ENCODE peak calls at places on chromosomes 11 and 22, in four cellular contexts. One of them, this sample, is unnamed. For H3K9me3, the result is how much of the 10 kb centered on the place peaks cover.

GRCh38 chr11:126538071-126538470 is 182.6 kb downstream of the ST3GAL4 start:
- DNase-seq in naive thymus-derived CD4-positive, alpha-beta T cell: no peak
- DNase-seq in HepG2: no peak
- DNase-seq in lower lobe of right lung: no peak
- DNase-seq in this sample: no peak

GRCh38 chr11:17988465-17988864 is 24.4 kb downstream of the SERGEF start:
- DNase-seq in naive thymus-derived CD4-positive, alpha-beta T cell: no peak
- DNase-seq in HepG2: no peak
- DNase-seq in lower lobe of right lung: no peak
- DNase-seq in this sample: no peak

GRCh38 chr22:46422896-46423295 is 87.4 kb downstream of the TRMU start:
- DNase-seq in naive thymus-derived CD4-positive, alpha-beta T cell: no peak
- DNase-seq in HepG2: no peak
- DNase-seq in lower lobe of right lung: peak
- DNase-seq in this sample: no peak

GRCh38 chr11:74142624-74143023 is 28.2 kb downstream of the C2CD3 start:
- DNase-seq in naive thymus-derived CD4-positive, alpha-beta T cell: no peak
- DNase-seq in HepG2: no peak
- DNase-seq in lower lobe of right lung: no peak
- DNase-seq in this sample: no peak

GRCh38 chr11:110479070-110479444 is 49.3 kb downstream of the FDX1 start:
- DNase-seq in naive thymus-derived CD4-positive, alpha-beta T cell: no peak
- DNase-seq in HepG2: no peak
- DNase-seq in lower lobe of right lung: no peak
- DNase-seq in this sample: no peak

GRCh38 chr11:11519184-11519583 is 102.6 kb downstream of the GALNT18 start:
- DNase-seq in naive thymus-derived CD4-positive, alpha-beta T cell: no peak
- DNase-seq in HepG2: no peak
- DNase-seq in lower lobe of right lung: no peak
- DNase-seq in this sample: no peak

GRCh38 chr11:30487200-30487898 is 98.8 kb downstream of the MPPED2 start:
- DNase-seq in naive thymus-derived CD4-positive, alpha-beta T cell: no peak
- DNase-seq in HepG2: no peak
- DNase-seq in lower lobe of right lung: peak
- DNase-seq in this sample: no peak

GRCh38 chr11:30855383-30856006 is 269.3 kb upstream of the MPPED2 start:
- DNase-seq in naive thymus-derived CD4-positive, alpha-beta T cell: no peak
- DNase-seq in HepG2: peak
- DNase-seq in lower lobe of right lung: no peak
- DNase-seq in this sample: no peak

GRCh38 chr11:9320047-9320446 is 5.7 kb upstream of the TMEM41B start:
- DNase-seq in naive thymus-derived CD4-positive, alpha-beta T cell: no peak
- DNase-seq in HepG2: no peak
- DNase-seq in lower lobe of right lung: no peak
- DNase-seq in this sample: no peak

GRCh38 chr11:128375941-128376340 is 211.4 kb downstream of the ETS1 start:
- DNase-seq in naive thymus-derived CD4-positive, alpha-beta T cell: no peak
- DNase-seq in HepG2: no peak
- DNase-seq in lower lobe of right lung: no peak
- DNase-seq in this sample: no peak

DNA sequence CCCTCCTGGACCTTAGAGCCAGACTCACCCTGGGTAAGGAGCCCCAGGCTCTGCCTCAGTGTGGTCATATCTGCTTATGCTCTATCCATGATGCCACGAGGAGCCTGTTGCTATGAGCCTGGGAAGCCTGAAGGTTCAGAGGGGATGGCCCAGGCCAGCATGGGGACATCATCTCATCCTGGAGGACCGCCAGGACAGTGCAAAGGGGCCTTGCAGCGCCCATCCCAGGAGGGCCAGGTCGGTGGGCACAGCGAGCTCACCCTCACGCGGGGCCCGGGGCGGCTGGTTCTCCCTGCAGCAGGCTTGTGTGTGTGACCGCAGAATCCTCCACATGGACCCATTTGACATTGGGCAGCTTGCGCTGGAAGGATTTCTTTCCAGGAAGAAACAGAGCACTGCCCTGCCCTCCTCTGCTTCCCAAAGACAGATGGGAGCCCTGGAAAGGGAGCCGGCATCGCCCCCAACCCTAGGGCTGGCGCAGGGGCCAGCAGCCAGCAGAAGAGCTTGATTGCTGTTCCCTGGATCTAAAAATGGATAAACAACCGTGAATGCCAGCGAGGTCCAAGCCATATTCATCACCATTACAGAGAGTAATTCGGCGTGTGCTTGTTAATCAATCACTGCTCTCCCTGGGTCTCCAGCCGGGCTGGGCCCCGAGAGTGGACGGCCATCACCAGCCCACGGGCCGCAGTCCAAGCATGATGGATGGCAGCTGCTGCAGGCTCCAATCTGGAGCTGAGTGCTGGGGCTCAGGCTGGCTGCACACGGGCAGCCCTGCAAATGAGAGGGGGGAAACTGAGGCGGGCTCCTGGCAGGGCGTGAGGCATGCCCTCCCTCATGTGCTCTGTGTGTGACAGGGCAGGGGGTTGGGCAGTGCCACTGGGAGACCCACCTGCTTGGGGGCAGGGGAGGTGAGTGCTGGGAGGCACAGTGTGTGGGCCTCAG is 739.7 kb downstream of the BRD1 start:
- DNase-seq in naive thymus-derived CD4-positive, alpha-beta T cell: no peak
- DNase-seq in HepG2: no peak
- DNase-seq in lower lobe of right lung: no peak
- DNase-seq in this sample: no peak
- H3K9me3 ChIP-seq in naive thymus-derived CD4-positive, alpha-beta T cell: under half
- H3K9me3 ChIP-seq in HepG2: under half
- H3K9me3 ChIP-seq in lower lobe of right lung: under half
- H3K9me3 ChIP-seq in this sample: under half

GRCh38 chr11:100498780-100499179 is 188.3 kb upstream of the ARHGAP42 start:
- DNase-seq in naive thymus-derived CD4-positive, alpha-beta T cell: no peak
- DNase-seq in HepG2: no peak
- DNase-seq in lower lobe of right lung: no peak
- DNase-seq in this sample: no peak
- H3K9me3 ChIP-seq in naive thymus-derived CD4-positive, alpha-beta T cell: under half
- H3K9me3 ChIP-seq in HepG2: under half
- H3K9me3 ChIP-seq in lower lobe of right lung: under half
- H3K9me3 ChIP-seq in this sample: under half

GRCh38 chr22:50633771-50634170 is 5.8 kb upstream of the ARSA start:
- DNase-seq in naive thymus-derived CD4-positive, alpha-beta T cell: no peak
- DNase-seq in HepG2: no peak
- DNase-seq in lower lobe of right lung: no peak
- DNase-seq in this sample: no peak
- H3K9me3 ChIP-seq in naive thymus-derived CD4-positive, alpha-beta T cell: under half
- H3K9me3 ChIP-seq in HepG2: under half
- H3K9me3 ChIP-seq in lower lobe of right lung: under half
- H3K9me3 ChIP-seq in this sample: under half

DNA sequence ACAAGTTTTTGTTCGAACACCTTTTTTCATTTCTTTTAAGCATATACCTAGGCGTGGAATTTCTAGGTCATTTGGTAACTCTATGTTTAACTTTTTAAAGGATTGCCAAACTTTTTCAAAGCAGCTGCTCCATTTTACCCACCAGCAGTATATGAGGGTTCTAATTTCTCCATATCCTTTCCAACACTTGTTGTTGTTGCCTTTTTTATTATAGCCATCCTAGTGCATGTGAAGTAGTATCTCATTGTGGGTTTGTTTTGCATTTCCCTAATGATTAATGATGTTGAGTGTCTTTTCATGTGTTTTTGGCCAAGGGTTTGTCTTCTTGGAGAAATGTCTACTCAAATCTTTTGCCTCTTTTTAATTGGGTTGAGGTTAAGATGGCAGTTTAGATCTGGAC is 24.5 kb downstream of the CSTPP1 start:
- DNase-seq in naive thymus-derived CD4-positive, alpha-beta T cell: no peak
- DNase-seq in HepG2: no peak
- DNase-seq in lower lobe of right lung: no peak
- DNase-seq in this sample: no peak
- H3K9me3 ChIP-seq in naive thymus-derived CD4-positive, alpha-beta T cell: under half
- H3K9me3 ChIP-seq in HepG2: under half
- H3K9me3 ChIP-seq in lower lobe of right lung: under half
- H3K9me3 ChIP-seq in this sample: under half

DNA sequence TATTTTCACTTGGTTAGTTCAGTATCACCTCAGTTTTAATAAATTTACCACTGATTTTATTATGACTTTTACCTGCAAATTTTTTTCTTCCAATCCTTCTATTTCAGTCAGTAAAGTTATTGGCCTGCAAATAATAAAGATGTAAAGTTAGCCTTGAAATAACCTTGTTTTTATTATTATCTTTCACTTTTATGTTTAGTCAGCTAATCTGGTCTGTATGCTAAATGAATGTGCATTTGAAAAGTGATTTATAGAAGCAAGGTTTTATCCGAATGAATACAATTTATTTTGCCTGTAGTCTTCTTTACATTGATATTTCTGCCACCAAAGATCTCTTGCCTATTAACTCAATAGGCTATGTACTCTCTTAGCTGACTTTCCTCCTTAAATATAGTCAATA is 425.7 kb downstream of the CNTN5 start:
- DNase-seq in naive thymus-derived CD4-positive, alpha-beta T cell: no peak
- DNase-seq in HepG2: no peak
- DNase-seq in lower lobe of right lung: no peak
- DNase-seq in this sample: no peak
- H3K9me3 ChIP-seq in naive thymus-derived CD4-positive, alpha-beta T cell: under half
- H3K9me3 ChIP-seq in HepG2: under half
- H3K9me3 ChIP-seq in lower lobe of right lung: under half
- H3K9me3 ChIP-seq in this sample: under half

This sample was measured in small intestine.